ENCODE peak calls at places on chromosomes 13 and 19, in five cellular contexts. B is RWPE1; A is CD8-positive, alpha-beta T cell; O is CD4-positive, alpha-beta T cell; Z is adrenal gland. M is an unnamed sample.

GRCh38 chr19:15419413-15420025 is 731 bp upstream of the AKAP8L start:
- DNase-seq in B (no peak), A (no peak), O (no peak), Z (peak), M (no peak)

GRCh38 chr13:99303863-99304521 is 3.2 kb downstream of the GPR183 start:
- DNase-seq in A (no peak), O (peak), B (no peak), Z (no peak), M (no peak)

GRCh38 chr13:96768524-96768923 is 225.8 kb downstream of the OXGR1 start:
- DNase-seq in B (no peak), O (no peak), A (no peak), Z (no peak), M (no peak)

GRCh38 chr13:67374391-67374790 is 144.3 kb upstream of the PCDH9 start:
- DNase-seq in Z (no peak), B (no peak), A (no peak), O (no peak), M (no peak)

GRCh38 chr13:31121327-31122140 is 40.2 kb downstream of the HSPH1 start:
- DNase-seq in Z (no peak), B (no peak), A (no peak), O (no peak), M (no peak)

GRCh38 chr13:104571890-104572229 is 1505.6 kb upstream of the SLC10A2 start:
- DNase-seq in B (no peak), A (no peak), O (no peak), Z (no peak), M (no peak)

GRCh38 chr13:21022694-21023325 is 38.6 kb downstream of the LATS2 start:
- DNase-seq in Z (peak), B (no peak), O (no peak), A (no peak), M (no peak)

GRCh38 chr13:26307701-26308100 is 53.8 kb downstream of the CDK8 start:
- DNase-seq in Z (no peak), B (peak), A (no peak), O (no peak), M (no peak)

GRCh38 chr19:7729831-7730285 is 2.1 kb downstream of the CLEC4G start:
- DNase-seq in O (no peak), B (no peak), A (no peak), Z (no peak), M (no peak)

GRCh38 chr19:18340990-18341868 is 831 bp downstream of the PGPEP1 start:
- DNase-seq in A (peak), Z (peak), B (no peak), O (peak), M (no peak)

GRCh38 chr13:101752432-101752831 is 300.0 kb downstream of the ITGBL1 start:
- DNase-seq in A (no peak), O (no peak), B (no peak), Z (no peak), M (no peak)

GRCh38 chr13:101763191-101763590 is 310.7 kb downstream of the ITGBL1 start:
- DNase-seq in O (no peak), B (peak), Z (no peak), A (no peak), M (no peak)

GRCh38 chr13:101755228-101755887 is 302.9 kb downstream of the ITGBL1 start:
- DNase-seq in A (no peak), Z (no peak), O (no peak), B (no peak), M (no peak)

GRCh38 chr13:101757446-101758039 is 305.1 kb downstream of the ITGBL1 start:
- DNase-seq in Z (no peak), B (peak), A (no peak), O (no peak), M (no peak)
- TF ChIP-seq CTCF in Z (peak), B (peak), A (peak), O (no peak), M (peak)

GRCh38 chr13:90867336-90867683 is 480.2 kb upstream of the MIR17HG start:
- DNase-seq in B (peak), O (no peak), Z (peak), A (no peak), M (peak)
- TF ChIP-seq CTCF in B (peak), O (no peak), Z (peak), A (no peak), M (peak)

GRCh38 chr13:38582133-38582532 is 104.7 kb upstream of the FREM2 start:
- DNase-seq in A (no peak), Z (no peak), O (no peak), B (peak), M (peak)
- TF ChIP-seq CTCF in A (no peak), Z (peak), O (no peak), B (peak), M (peak)

DNA sequence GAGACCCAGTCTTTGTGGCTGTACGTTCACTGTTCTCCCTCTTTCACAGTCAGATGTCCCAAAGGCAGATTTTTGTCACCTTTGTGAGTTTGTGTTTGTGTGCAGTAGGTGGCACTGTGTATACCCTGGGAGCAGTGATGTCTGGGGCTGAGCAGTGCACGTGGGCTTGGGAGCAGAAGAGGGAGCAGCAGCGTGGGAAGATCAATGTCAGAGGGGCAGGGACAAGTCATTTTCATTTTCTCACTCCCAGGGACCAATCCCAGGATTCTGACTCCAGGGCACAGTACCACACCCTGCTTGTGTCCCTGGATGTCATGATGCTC is 2.0 kb upstream of the PSG6 start:
- DNase-seq in O (no peak), B (no peak), A (no peak), Z (no peak), M (no peak)
- TF ChIP-seq CTCF in O (no peak), B (no peak), A (no peak), Z (no peak), M (no peak)

DNA sequence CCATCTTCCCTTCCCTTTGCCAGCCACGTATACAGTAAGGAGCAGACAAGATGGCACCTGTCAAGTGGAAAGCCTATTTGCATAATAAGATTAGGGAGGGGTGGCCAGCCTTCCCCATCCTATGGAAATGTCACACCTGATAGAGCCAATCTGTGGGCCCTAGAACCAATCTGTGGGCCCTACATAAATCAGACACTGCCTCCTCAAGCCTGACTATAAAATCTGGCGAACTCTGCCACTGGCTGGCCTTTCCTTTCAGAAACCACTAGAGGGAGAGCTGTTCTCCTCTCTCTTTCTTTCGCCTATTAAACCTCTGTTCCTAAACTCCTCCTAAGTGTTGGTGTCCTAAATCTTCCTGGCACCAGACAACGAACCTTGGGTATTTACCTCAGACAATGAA is 231.5 kb upstream of the KLHL1 start:
- DNase-seq in Z (no peak), O (no peak), A (no peak), B (no peak), M (no peak)
- TF ChIP-seq CTCF in Z (peak), O (no peak), A (no peak), B (no peak), M (peak)

DNA sequence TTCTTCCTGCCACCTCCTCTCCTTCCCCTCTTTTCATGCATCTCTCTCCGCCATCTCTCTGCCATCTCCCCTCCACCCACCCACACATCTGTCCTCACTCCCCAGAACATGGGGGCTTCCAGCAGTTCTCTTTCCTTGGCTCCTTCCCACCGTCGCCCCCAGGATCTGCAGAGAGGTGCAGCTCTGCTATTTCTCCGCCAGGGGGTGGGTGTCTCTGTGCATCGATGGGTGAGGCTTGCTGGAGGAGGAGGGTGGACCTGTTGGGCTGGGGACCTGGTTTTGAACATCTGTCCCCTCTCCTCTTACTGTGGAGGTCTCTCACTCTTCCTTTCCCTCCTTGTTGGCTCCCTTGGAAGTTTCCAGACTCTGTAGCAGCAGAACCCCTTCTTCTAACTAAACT is 51.7 kb downstream of the MYH14 start:
- DNase-seq in B (no peak), O (no peak), A (no peak), Z (no peak), M (no peak)
- TF ChIP-seq CTCF in B (no peak), O (no peak), A (no peak), Z (no peak), M (no peak)

DNA sequence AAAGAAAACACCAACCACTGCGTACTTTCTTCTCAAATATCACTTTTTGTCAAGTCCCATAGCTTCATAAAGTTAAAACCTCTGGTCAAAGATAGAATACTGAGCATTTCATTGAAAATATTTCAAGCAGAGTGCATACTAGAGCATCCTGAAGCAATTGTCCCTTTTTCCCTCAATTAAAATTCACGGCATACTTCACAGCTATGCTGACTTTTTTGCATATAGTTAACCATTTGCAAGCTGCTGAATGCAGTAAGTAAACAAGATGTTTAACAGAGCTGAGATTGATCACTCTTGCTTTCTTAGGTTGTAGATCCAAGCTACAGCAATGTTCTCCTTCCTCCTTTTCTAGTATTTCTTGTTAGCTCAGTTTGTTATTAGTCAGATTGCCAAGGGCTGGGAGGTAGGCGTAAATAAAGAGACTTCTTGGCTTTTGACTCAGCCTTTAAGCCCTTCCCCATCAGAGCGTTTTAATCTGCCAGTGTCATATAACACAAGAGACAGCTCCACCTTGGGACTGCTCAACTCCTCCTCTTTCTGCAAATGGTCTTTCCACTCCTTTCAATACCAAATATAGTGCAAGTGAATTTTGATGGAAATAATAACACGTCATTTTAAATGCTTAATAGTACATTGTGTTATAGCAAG is at the start of gene SLITRK6:
- DNase-seq in Z (no peak), A (no peak), B (peak), O (no peak), M (no peak)
- TF ChIP-seq CTCF in Z (no peak), A (no peak), B (peak), O (no peak), M (no peak)

GRCh38 chr19:12495002-12495802 is 10.6 kb upstream of the ZNF709 start:
- DNase-seq in B (peak), Z (peak), A (peak), O (peak), M (peak)
- TF ChIP-seq CTCF in B (peak), Z (no peak), A (peak), O (peak), M (peak)

GRCh38 chr13:78876915-78877549 is 218.1 kb upstream of the OBI1 start:
- DNase-seq in O (no peak), Z (no peak), A (no peak), B (no peak), M (no peak)

GRCh38 chr13:78881746-78882145 is 222.8 kb upstream of the OBI1 start:
- DNase-seq in Z (no peak), B (no peak), O (no peak), A (no peak), M (no peak)

GRCh38 chr13:78881054-78881453 is 222.1 kb upstream of the OBI1 start:
- DNase-seq in A (no peak), O (no peak), B (no peak), Z (no peak), M (no peak)

GRCh38 chr13:78875792-78876580 is 217.0 kb upstream of the OBI1 start:
- DNase-seq in O (no peak), B (no peak), A (no peak), Z (no peak), M (no peak)
- TF ChIP-seq CTCF in O (no peak), B (no peak), A (no peak), Z (no peak), M (no peak)

GRCh38 chr19:48954595-48955307 is at the start of gene BAX:
- DNase-seq in B (peak), A (peak), O (peak), Z (peak), M (peak)
- TF ChIP-seq CTCF in B (no peak), A (no peak), O (no peak), Z (no peak), M (no peak)

M was measured in neural crest cell.